ENCODE peak calls at places on chromosome 15, in five cellular contexts. Y is lower lobe of right lung, Q is heart right ventricle, B is astrocyte of the spinal cord, A is kidney. S is an unnamed sample.

GRCh38 chr15:89383635-89384604 is 49.3 kb upstream of the POLG start:
- DNase-seq in Y (no peak), Q (peak), B (no peak), A (no peak), S (no peak)

GRCh38 chr15:76433798-76434400 is 97.3 kb downstream of the ISL2 start:
- DNase-seq in Y (no peak), Q (no peak), B (peak), A (no peak), S (peak)

GRCh38 chr15:101478701-101479341 is 10.7 kb downstream of the PCSK6 start:
- DNase-seq in Y (no peak), Q (no peak), B (no peak), A (peak), S (no peak)

GRCh38 chr15:41656188-41656587 is 4.0 kb upstream of the MGA start:
- DNase-seq in Y (no peak), Q (no peak), B (no peak), A (no peak), S (no peak)

GRCh38 chr15:94252906-94253305 is 21.5 kb downstream of the MCTP2 start:
- DNase-seq in Y (no peak), Q (no peak), B (no peak), A (no peak), S (no peak)

GRCh38 chr15:44726568-44727461 is 9.5 kb upstream of the TRIM69 start:
- DNase-seq in Y (no peak), Q (no peak), B (peak), A (no peak), S (peak)

GRCh38 chr15:84955089-84955848 is 26.4 kb upstream of the PDE8A start:
- DNase-seq in Y (peak), Q (peak), B (peak), A (peak), S (no peak)

GRCh38 chr15:34154725-34155204 is 52.9 kb downstream of the PGBD4 start:
- DNase-seq in Y (no peak), Q (no peak), B (peak), A (no peak), S (peak)

GRCh38 chr15:67883228-67883773 is 43.5 kb upstream of the RNU6-1 start:
- DNase-seq in Y (no peak), Q (no peak), B (no peak), A (no peak), S (no peak)

GRCh38 chr15:29126208-29126536 is 143.4 kb downstream of the NSMCE3 start:
- DNase-seq in Y (no peak), Q (no peak), B (no peak), A (peak), S (no peak)

GRCh38 chr15:31974855-31975421 is 55.4 kb upstream of the CHRNA7 start:
- DNase-seq in Y (no peak), Q (no peak), B (peak), A (no peak), S (no peak)

GRCh38 chr15:71730277-71731144 is 79.8 kb upstream of the NR2E3 start:
- DNase-seq in Y (no peak), Q (no peak), B (peak), A (no peak), S (no peak)

GRCh38 chr15:30922469-30923311 is 19.0 kb downstream of the FAN1 start:
- DNase-seq in Y (no peak), Q (no peak), B (peak), A (peak), S (peak)

GRCh38 chr15:61227269-61228024 is 1.7 kb downstream of the RORA start:
- DNase-seq in Y (no peak), Q (peak), B (peak), A (peak), S (no peak)

GRCh38 chr15:96428742-96429141 is 98.2 kb downstream of the NR2F2 start:
- DNase-seq in Y (no peak), Q (no peak), B (peak), A (peak), S (peak)

GRCh38 chr15:70091649-70092461 is 5.9 kb downstream of the TLE3 start:
- DNase-seq in Y (no peak), Q (no peak), B (no peak), A (no peak), S (no peak)

GRCh38 chr15:99454941-99455795 is 110.6 kb upstream of the MEF2A start:
- DNase-seq in Y (peak), Q (peak), B (peak), A (peak), S (peak)

GRCh38 chr15:90174140-90174891 is 26.8 kb upstream of the SEMA4B start:
- DNase-seq in Y (peak), Q (peak), B (peak), A (peak), S (no peak)

GRCh38 chr15:47505712-47506542 is 211.4 kb upstream of the SEMA6D start:
- DNase-seq in Y (no peak), Q (no peak), B (peak), A (no peak), S (no peak)

GRCh38 chr15:77905301-77905920 is 172.1 kb downstream of the TBC1D2B start:
- DNase-seq in Y (no peak), Q (no peak), B (no peak), A (peak), S (no peak)

GRCh38 chr15:43127752-43128151 is 5.6 kb upstream of the TMEM62 start:
- DNase-seq in Y (no peak), Q (no peak), B (no peak), A (no peak), S (no peak)

GRCh38 chr15:34128898-34129297 is 27.0 kb downstream of the PGBD4 start:
- DNase-seq in Y (no peak), Q (no peak), B (no peak), A (no peak), S (no peak)

GRCh38 chr15:85879334-85880163 is 84.8 kb upstream of the KLHL25 start:
- DNase-seq in Y (no peak), Q (no peak), B (no peak), A (no peak), S (no peak)

GRCh38 chr15:36234743-36235142 is 344.7 kb upstream of the CDIN1 start:
- DNase-seq in Y (no peak), Q (no peak), B (no peak), A (no peak), S (no peak)

GRCh38 chr15:91929509-91929908 is 76.0 kb downstream of the SLCO3A1 start:
- DNase-seq in Y (no peak), Q (no peak), B (no peak), A (no peak), S (no peak)

GRCh38 chr15:70492240-70493177 is 270.8 kb downstream of the UACA start:
- DNase-seq in Y (peak), Q (peak), B (peak), A (peak), S (peak)

GRCh38 chr15:60397772-60398445 is at the start of gene ANXA2:
- DNase-seq in Y (peak), Q (peak), B (peak), A (peak), S (no peak)

GRCh38 chr15:96342611-96343528 is 12.4 kb downstream of the NR2F2 start:
- DNase-seq in Y (no peak), Q (no peak), B (peak), A (peak), S (no peak)

GRCh38 chr15:67826717-67827560 is 1.6 kb downstream of the SKOR1 start:
- DNase-seq in Y (no peak), Q (no peak), B (no peak), A (peak), S (no peak)

GRCh38 chr15:80604583-80605506 is 90.3 kb upstream of the ABHD17C start:
- DNase-seq in Y (no peak), Q (no peak), B (no peak), A (no peak), S (no peak)

GRCh38 chr15:61079529-61079928 is 149.6 kb downstream of the RORA start:
- DNase-seq in Y (no peak), Q (no peak), B (no peak), A (no peak), S (no peak)

GRCh38 chr15:98035134-98035533 is 74.6 kb downstream of the ARRDC4 start:
- DNase-seq in Y (no peak), Q (no peak), B (no peak), A (no peak), S (no peak)

GRCh38 chr15:69939513-69940440 is 157.9 kb downstream of the TLE3 start:
- DNase-seq in Y (no peak), Q (no peak), B (no peak), A (no peak), S (no peak)

GRCh38 chr15:38669160-38669505 is 104.5 kb upstream of the RASGRP1 start:
- DNase-seq in Y (no peak), Q (no peak), B (no peak), A (no peak), S (no peak)

GRCh38 chr15:38671003-38671382 is 106.4 kb upstream of the RASGRP1 start:
- DNase-seq in Y (no peak), Q (no peak), B (no peak), A (no peak), S (no peak)

GRCh38 chr15:38671675-38672141 is 107.1 kb upstream of the RASGRP1 start:
- DNase-seq in Y (no peak), Q (no peak), B (no peak), A (no peak), S (no peak)

GRCh38 chr15:38668433-38669159 is 104.0 kb upstream of the RASGRP1 start:
- DNase-seq in Y (no peak), Q (no peak), B (no peak), A (no peak), S (no peak)

DNA sequence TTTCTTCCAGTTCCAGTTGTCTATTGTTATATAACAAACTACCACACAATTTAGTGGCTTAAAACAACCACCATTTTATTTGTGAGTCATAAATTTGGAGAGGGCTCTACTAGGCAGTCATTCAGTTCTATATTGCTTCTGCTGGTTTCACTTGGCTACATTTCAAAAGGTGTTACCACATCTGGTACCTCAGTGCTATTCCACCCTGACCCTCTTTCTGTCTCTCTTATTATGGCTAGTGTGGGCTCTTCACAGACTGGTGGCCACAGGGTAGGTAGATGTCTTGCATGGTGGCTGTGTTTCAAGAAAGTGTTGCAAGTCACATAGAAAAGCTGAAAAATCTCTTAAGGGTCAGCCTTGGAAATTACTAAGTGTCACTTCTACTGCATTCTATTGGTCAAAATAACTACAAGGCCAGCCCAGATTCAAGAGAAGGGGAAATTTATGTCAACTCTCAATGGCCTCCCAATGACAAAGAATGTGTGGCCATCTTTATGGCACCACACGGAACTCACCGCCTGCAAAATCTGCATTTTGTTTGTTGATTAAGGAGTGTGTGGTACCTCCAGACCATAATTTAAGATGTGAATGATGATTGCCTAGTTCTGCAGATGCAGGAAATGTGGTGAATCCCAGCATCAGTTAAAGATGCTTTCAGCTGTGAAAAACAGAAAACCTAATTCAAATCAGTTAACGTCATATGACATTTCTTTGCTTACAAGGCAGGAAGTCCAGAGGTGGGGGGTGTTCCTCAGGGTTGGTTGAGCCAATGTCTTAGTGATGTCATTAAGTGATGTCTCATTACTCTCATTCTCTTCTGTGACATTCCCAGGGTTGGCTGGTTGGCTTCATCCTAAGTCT is 105.8 kb upstream of the RASGRP1 start:
- DNase-seq in Y (no peak), Q (no peak), B (no peak), A (no peak), S (no peak)
- H3K4me3 ChIP-seq in Y (no peak), Q (no peak), B (no peak), A (no peak), S (no peak)

GRCh38 chr15:82572311-82572710 is 32.1 kb upstream of the RPS17 start:
- DNase-seq in Y (no peak), Q (no peak), B (no peak), A (no peak), S (no peak)

GRCh38 chr15:82575335-82575734 is 35.1 kb upstream of the RPS17 start:
- DNase-seq in Y (no peak), Q (no peak), B (no peak), A (no peak), S (no peak)

GRCh38 chr15:82571722-82572222 is 31.5 kb upstream of the RPS17 start:
- DNase-seq in Y (peak), Q (peak), B (peak), A (peak), S (no peak)

GRCh38 chr15:82570721-82571519 is 30.7 kb upstream of the RPS17 start:
- DNase-seq in Y (no peak), Q (no peak), B (peak), A (no peak), S (no peak)

GRCh38 chr15:82572986-82573385 is 32.7 kb upstream of the RPS17 start:
- DNase-seq in Y (no peak), Q (no peak), B (no peak), A (no peak), S (no peak)
- TF ChIP-seq CTCF in Y (no peak), Q (no peak), B (no peak), A (no peak), S (no peak)

DNA sequence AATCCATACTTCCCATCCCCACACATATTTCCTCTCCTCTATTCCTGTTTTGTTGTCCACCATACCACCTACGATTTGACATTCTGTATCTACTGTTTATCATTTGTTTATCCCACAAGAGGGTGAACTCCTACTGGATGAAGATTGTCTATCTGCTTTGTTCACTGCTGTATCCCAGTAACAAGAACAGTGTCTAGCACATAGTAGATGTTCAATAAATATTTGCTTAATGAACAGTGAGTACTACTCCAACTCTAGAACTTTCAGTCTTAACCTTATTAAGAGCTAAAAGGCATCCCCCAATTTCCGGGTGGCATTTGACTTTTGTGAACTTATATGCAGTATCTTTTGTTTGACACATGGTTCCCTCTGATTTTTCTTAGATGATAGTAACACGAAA is 1.3 kb downstream of the PYGO1 start:
- DNase-seq in Y (no peak), Q (no peak), B (peak), A (no peak), S (no peak)
- H3K4me3 ChIP-seq in Y (peak), Q (peak), B (peak), A (no peak), S (no peak)

DNA sequence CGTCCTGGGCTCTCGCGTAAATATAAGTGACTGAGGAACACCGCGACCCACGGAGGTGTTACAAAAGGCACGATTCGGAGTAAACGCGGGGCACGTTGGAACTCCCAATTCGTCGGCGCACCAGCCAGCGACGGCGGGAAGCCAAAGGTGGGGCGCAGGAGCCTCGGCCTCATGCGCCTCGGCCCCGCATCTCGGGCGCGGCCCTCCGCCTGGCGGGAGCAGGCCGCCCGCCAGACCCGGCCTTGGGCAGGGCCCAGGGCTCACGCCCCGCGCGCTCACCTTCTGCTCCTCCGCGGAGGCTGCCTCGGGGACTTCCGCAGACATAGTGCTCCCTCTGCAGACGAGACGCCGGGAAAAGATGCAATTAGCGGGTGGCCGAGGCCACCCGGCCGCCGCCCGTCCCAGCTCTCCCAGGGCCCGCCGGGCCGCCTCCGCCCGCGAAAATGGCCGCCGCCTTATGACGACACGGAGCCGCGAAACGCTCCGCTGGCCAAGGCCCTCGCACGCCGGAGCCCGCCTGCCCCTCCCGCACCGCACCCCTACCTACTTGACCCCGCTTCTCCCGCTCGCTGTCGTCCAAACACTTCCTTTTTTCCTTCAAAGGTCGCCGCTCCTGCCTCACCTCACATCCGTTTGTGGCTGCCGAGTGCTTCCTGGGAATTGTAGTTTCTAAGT is at the start of gene ARPP19:
- DNase-seq in Y (peak), Q (peak), B (peak), A (peak), S (peak)
- TF ChIP-seq CTCF in Y (no peak), Q (peak), B (no peak), A (no peak), S (no peak)

GRCh38 chr15:25909325-25909724 is 46.2 kb upstream of the ATP10A start:
- DNase-seq in Y (no peak), Q (no peak), B (no peak), A (no peak), S (no peak)

GRCh38 chr15:25905140-25905539 is 42.0 kb upstream of the ATP10A start:
- DNase-seq in Y (no peak), Q (no peak), B (peak), A (no peak), S (peak)

GRCh38 chr15:25910832-25911231 is 47.7 kb upstream of the ATP10A start:
- DNase-seq in Y (no peak), Q (no peak), B (no peak), A (no peak), S (no peak)

GRCh38 chr15:25909806-25910205 is 46.7 kb upstream of the ATP10A start:
- DNase-seq in Y (no peak), Q (no peak), B (no peak), A (no peak), S (no peak)
- H3K4me3 ChIP-seq in Y (no peak), Q (no peak), B (no peak), A (no peak), S (no peak)